ENCODE peak calls at places on chromosomes 6 and 20, in eight cellular contexts. Z is naive thymus-derived CD4-positive, alpha-beta T cell; R is HFFc6; P is endodermal cell; Y is SW480; V is stimulated activated CD4-positive, alpha-beta T cell treated with anti-CD3 and anti-CD28 coated beads, Interleukin-15, amount 100 ng/mL, for 1 hour; X is CD8-positive, alpha-beta T cell; B is NCI-H510A treated with DMSO at 0.1 percent for 48 hours. W is an unnamed sample.
A peak's percentile ranks its signal among the peaks of the same experiment; 100 is the strongest.

GRCh38 chr6:12842126-12842525 is 125.6 kb downstream of the PHACTR1 start:
- DNase-seq in Z (no peak), R (no peak), P (no peak), Y (no peak), V (no peak), X (no peak), B (no peak), W (no peak)

GRCh38 chr6:43809417-43810305 is 39.6 kb downstream of the VEGFA start:
- DNase-seq in Z (no peak), R (peak; percentile 57), P (no peak), Y (peak; percentile 46), V (no peak), X (no peak), B (peak; percentile 92), W (no peak)

GRCh38 chr6:88899569-88900316 is 63.7 kb downstream of the RNGTT start:
- DNase-seq in Z (no peak), R (no peak), P (no peak), Y (no peak), V (no peak), X (no peak), B (no peak), W (no peak)

GRCh38 chr6:85679445-85680123 is 36.9 kb upstream of the SYNCRIP start:
- DNase-seq in Z (no peak), R (no peak), P (no peak), Y (peak; percentile 21), V (no peak), X (no peak), B (no peak), W (peak; percentile 6)

GRCh38 chr6:111353914-111354464 is 129.0 kb downstream of the REV3L start:
- DNase-seq in Z (no peak), R (no peak), P (no peak), Y (no peak), V (no peak), X (no peak), B (no peak), W (no peak)

GRCh38 chr20:19026121-19026878 is 186.1 kb upstream of the SLC24A3 start:
- DNase-seq in Z (no peak), R (no peak), P (peak; percentile 28), Y (no peak), V (no peak), X (no peak), B (peak; percentile 16), W (no peak)

GRCh38 chr6:96886519-96886918 is 11.2 kb downstream of the NDUFAF4 start:
- DNase-seq in Z (no peak), R (no peak), P (no peak), Y (no peak), V (no peak), X (no peak), B (no peak), W (no peak)

GRCh38 chr6:150142657-150143501 is at the start of gene PPP1R14C:
- DNase-seq in Z (no peak), R (no peak), P (peak; percentile 87), Y (peak; percentile 63), V (peak; percentile 2), X (no peak), B (peak; percentile 45), W (peak; percentile 36)

GRCh38 chr6:47581591-47581990 is 104.0 kb downstream of the CD2AP start:
- DNase-seq in Z (no peak), R (no peak), P (no peak), Y (no peak), V (no peak), X (no peak), B (no peak), W (no peak)

GRCh38 chr6:112149719-112150263 is 62.4 kb downstream of the FAM229B start:
- DNase-seq in Z (no peak), R (peak; percentile 62), P (no peak), Y (no peak), V (no peak), X (no peak), B (no peak), W (no peak)

GRCh38 chr6:134123666-134124208 is 71.3 kb upstream of the SLC2A12 start:
- DNase-seq in Z (peak; percentile 50), R (peak; percentile 89), P (peak; percentile 79), Y (peak; percentile 65), V (no peak), X (peak; percentile 23), B (peak; percentile 70), W (peak; percentile 80)

GRCh38 chr6:166862287-166862977 is 93.9 kb downstream of the RNASET2 start:
- DNase-seq in Z (peak; percentile 24), R (no peak), P (peak; percentile 87), Y (peak; percentile 18), V (no peak), X (peak; percentile 20), B (peak; percentile 26), W (no peak)

GRCh38 chr6:16471898-16472297 is 233.5 kb downstream of the GMPR start:
- DNase-seq in Z (no peak), R (no peak), P (no peak), Y (no peak), V (no peak), X (no peak), B (no peak), W (no peak)

GRCh38 chr6:71510057-71510713 is 221.6 kb downstream of the OGFRL1 start:
- DNase-seq in Z (no peak), R (peak; percentile 72), P (peak; percentile 83), Y (peak; percentile 7), V (no peak), X (no peak), B (no peak), W (no peak)

GRCh38 chr6:144953552-144954240 is 668.6 kb downstream of the UTRN start:
- DNase-seq in Z (no peak), R (peak; percentile 77), P (no peak), Y (peak; percentile 46), V (no peak), X (no peak), B (no peak), W (no peak)

GRCh38 chr20:47319517-47320252 is 36.8 kb downstream of the ZMYND8 start:
- DNase-seq in Z (no peak), R (peak; percentile 13), P (peak; percentile 93), Y (peak; percentile 53), V (no peak), X (no peak), B (peak; percentile 95), W (no peak)

GRCh38 chr6:15393605-15394004 is 147.7 kb downstream of the JARID2 start:
- DNase-seq in Z (no peak), R (no peak), P (no peak), Y (no peak), V (no peak), X (no peak), B (no peak), W (no peak)

GRCh38 chr6:119602215-119603178 is 252.9 kb upstream of the MAN1A1 start:
- DNase-seq in Z (no peak), R (peak; percentile 37), P (no peak), Y (no peak), V (no peak), X (no peak), B (no peak), W (no peak)

GRCh38 chr6:148611213-148611612 is 135.6 kb upstream of the UST start:
- DNase-seq in Z (no peak), R (peak; percentile 70), P (no peak), Y (no peak), V (no peak), X (no peak), B (no peak), W (no peak)

GRCh38 chr6:134420638-134421181 is 102.8 kb upstream of the SGK1 start:
- DNase-seq in Z (no peak), R (peak; percentile 86), P (no peak), Y (no peak), V (no peak), X (no peak), B (no peak), W (no peak)

GRCh38 chr20:4633780-4634179 is 87.9 kb upstream of the PRND start:
- DNase-seq in Z (no peak), R (peak; percentile 85), P (no peak), Y (peak; percentile 14), V (no peak), X (no peak), B (no peak), W (no peak)

GRCh38 chr6:122702846-122703245 is 76.7 kb upstream of the FABP7 start:
- DNase-seq in Z (no peak), R (no peak), P (no peak), Y (no peak), V (no peak), X (no peak), B (no peak), W (no peak)

GRCh38 chr20:2053615-2054014 is 48.0 kb upstream of the STK35 start:
- DNase-seq in Z (no peak), R (no peak), P (no peak), Y (no peak), V (no peak), X (no peak), B (no peak), W (no peak)

GRCh38 chr6:137043710-137044365 is 927 bp downstream of the IL20RA start:
- DNase-seq in Z (no peak), R (no peak), P (no peak), Y (no peak), V (no peak), X (no peak), B (no peak), W (no peak)

GRCh38 chr20:62737971-62738881 is 29.6 kb downstream of the NTSR1 start:
- DNase-seq in Z (no peak), R (no peak), P (no peak), Y (no peak), V (no peak), X (no peak), B (no peak), W (no peak)

GRCh38 chr6:98295776-98296175 is 538.6 kb upstream of the POU3F2 start:
- DNase-seq in Z (no peak), R (no peak), P (peak; percentile 45), Y (no peak), V (no peak), X (no peak), B (no peak), W (no peak)

GRCh38 chr20:38805502-38805957 is at the start of gene PPP1R16B:
- DNase-seq in Z (peak; percentile 73), R (no peak), P (peak; percentile 92), Y (no peak), V (peak; percentile 69), X (peak; percentile 84), B (peak; percentile 31), W (peak; percentile 18)

GRCh38 chr6:109050012-109050411 is 44.6 kb downstream of the SESN1 start:
- DNase-seq in Z (no peak), R (no peak), P (no peak), Y (no peak), V (no peak), X (no peak), B (no peak), W (no peak)

GRCh38 chr20:25856256-25856884 is 159.7 kb upstream of the ZNF337 start:
- DNase-seq in Z (no peak), R (no peak), P (no peak), Y (no peak), V (no peak), X (no peak), B (no peak), W (no peak)

GRCh38 chr6:87943191-87943590 is 104.5 kb upstream of the SPACA1 start:
- DNase-seq in Z (no peak), R (no peak), P (no peak), Y (no peak), V (no peak), X (no peak), B (no peak), W (no peak)

GRCh38 chr6:46325561-46326525 is 155.1 kb upstream of the ENPP5 start:
- DNase-seq in Z (no peak), R (no peak), P (peak; percentile 52), Y (no peak), V (no peak), X (peak; percentile 9), B (peak; percentile 68), W (peak; percentile 83)

GRCh38 chr6:90681863-90682262 is 95.0 kb upstream of the MAP3K7 start:
- DNase-seq in Z (no peak), R (no peak), P (no peak), Y (no peak), V (no peak), X (no peak), B (no peak), W (no peak)